ENCODE peak calls at places on chromosomes 12 and 14, in seven cellular contexts. One of them, this sample, is unnamed. For H3K9me3, the result is how much of the 10 kb centered on the place peaks cover.

GRCh38 chr14:97414718-97415098 is 617.5 kb downstream of the VRK1 start:
- DNase-seq in A549: no peak
- DNase-seq in SJSA1: no peak
- DNase-seq in CD4-positive, alpha-beta T cell: no peak
- DNase-seq in mucosa of descending colon: no peak
- DNase-seq in RWPE2: no peak
- DNase-seq in WERI-Rb-1: no peak
- DNase-seq in this sample: no peak

GRCh38 chr14:72755766-72756165 is 138.1 kb downstream of the DPF3 start:
- DNase-seq in CD4-positive, alpha-beta T cell: no peak
- DNase-seq in A549: no peak
- DNase-seq in RWPE2: no peak
- DNase-seq in mucosa of descending colon: no peak
- DNase-seq in WERI-Rb-1: no peak
- DNase-seq in SJSA1: no peak
- DNase-seq in this sample: no peak

GRCh38 chr12:94157891-94158495 is 9.6 kb downstream of the PLXNC1 start:
- DNase-seq in WERI-Rb-1: no peak
- DNase-seq in RWPE2: no peak
- DNase-seq in A549: no peak
- DNase-seq in SJSA1: no peak
- DNase-seq in mucosa of descending colon: no peak
- DNase-seq in CD4-positive, alpha-beta T cell: no peak
- DNase-seq in this sample: peak

GRCh38 chr12:40980346-40981005 is 207.6 kb upstream of the PDZRN4 start:
- DNase-seq in RWPE2: no peak
- DNase-seq in mucosa of descending colon: no peak
- DNase-seq in CD4-positive, alpha-beta T cell: no peak
- DNase-seq in SJSA1: no peak
- DNase-seq in A549: no peak
- DNase-seq in WERI-Rb-1: no peak
- DNase-seq in this sample: no peak

GRCh38 chr12:44299524-44299923 is 463.6 kb downstream of the TMEM117 start:
- DNase-seq in mucosa of descending colon: no peak
- DNase-seq in RWPE2: no peak
- DNase-seq in SJSA1: no peak
- DNase-seq in A549: no peak
- DNase-seq in CD4-positive, alpha-beta T cell: no peak
- DNase-seq in WERI-Rb-1: no peak
- DNase-seq in this sample: no peak

GRCh38 chr12:9124346-9125031 is 8.8 kb upstream of the A2M start:
- DNase-seq in mucosa of descending colon: peak
- DNase-seq in SJSA1: no peak
- DNase-seq in RWPE2: no peak
- DNase-seq in CD4-positive, alpha-beta T cell: no peak
- DNase-seq in A549: no peak
- DNase-seq in WERI-Rb-1: no peak
- DNase-seq in this sample: no peak

GRCh38 chr14:50318031-50318626 is 6.0 kb downstream of the DMAC2L start:
- DNase-seq in CD4-positive, alpha-beta T cell: no peak
- DNase-seq in SJSA1: no peak
- DNase-seq in mucosa of descending colon: no peak
- DNase-seq in A549: peak
- DNase-seq in WERI-Rb-1: no peak
- DNase-seq in RWPE2: no peak
- DNase-seq in this sample: peak

GRCh38 chr12:55682087-55682796 is 25.5 kb downstream of the ITGA7 start:
- DNase-seq in SJSA1: no peak
- DNase-seq in RWPE2: no peak
- DNase-seq in A549: peak
- DNase-seq in CD4-positive, alpha-beta T cell: no peak
- DNase-seq in mucosa of descending colon: no peak
- DNase-seq in WERI-Rb-1: no peak
- DNase-seq in this sample: no peak

GRCh38 chr12:58665375-58665774 is 254.9 kb downstream of the LRIG3 start:
- DNase-seq in WERI-Rb-1: no peak
- DNase-seq in SJSA1: no peak
- DNase-seq in RWPE2: no peak
- DNase-seq in mucosa of descending colon: no peak
- DNase-seq in A549: no peak
- DNase-seq in CD4-positive, alpha-beta T cell: no peak
- DNase-seq in this sample: no peak

GRCh38 chr12:13278249-13278787 is 81.8 kb downstream of the EMP1 start:
- DNase-seq in RWPE2: no peak
- DNase-seq in SJSA1: peak
- DNase-seq in mucosa of descending colon: peak
- DNase-seq in CD4-positive, alpha-beta T cell: peak
- DNase-seq in WERI-Rb-1: peak
- DNase-seq in A549: peak
- DNase-seq in this sample: peak

GRCh38 chr12:20220339-20220738 is 148.0 kb upstream of the PDE3A start:
- DNase-seq in RWPE2: no peak
- DNase-seq in WERI-Rb-1: peak
- DNase-seq in CD4-positive, alpha-beta T cell: no peak
- DNase-seq in SJSA1: no peak
- DNase-seq in mucosa of descending colon: no peak
- DNase-seq in A549: peak
- DNase-seq in this sample: no peak

GRCh38 chr12:132114667-132115066 is 29.5 kb downstream of the DDX51 start:
- DNase-seq in WERI-Rb-1: no peak
- DNase-seq in A549: no peak
- DNase-seq in RWPE2: no peak
- DNase-seq in CD4-positive, alpha-beta T cell: no peak
- DNase-seq in mucosa of descending colon: no peak
- DNase-seq in SJSA1: no peak
- DNase-seq in this sample: no peak

GRCh38 chr12:70721958-70722357 is 84.7 kb upstream of the PTPRB start:
- DNase-seq in CD4-positive, alpha-beta T cell: no peak
- DNase-seq in RWPE2: no peak
- DNase-seq in SJSA1: no peak
- DNase-seq in mucosa of descending colon: no peak
- DNase-seq in A549: no peak
- DNase-seq in WERI-Rb-1: no peak
- DNase-seq in this sample: no peak

GRCh38 chr12:14643247-14643646 is 53.2 kb downstream of the GUCY2C start:
- DNase-seq in mucosa of descending colon: no peak
- DNase-seq in A549: no peak
- DNase-seq in WERI-Rb-1: no peak
- DNase-seq in SJSA1: no peak
- DNase-seq in CD4-positive, alpha-beta T cell: no peak
- DNase-seq in RWPE2: no peak
- DNase-seq in this sample: peak

GRCh38 chr12:102562836-102563425 is 82.6 kb upstream of the IGF1 start:
- DNase-seq in SJSA1: peak
- DNase-seq in mucosa of descending colon: no peak
- DNase-seq in CD4-positive, alpha-beta T cell: no peak
- DNase-seq in WERI-Rb-1: no peak
- DNase-seq in RWPE2: no peak
- DNase-seq in A549: no peak
- DNase-seq in this sample: no peak

GRCh38 chr12:117155278-117156060 is 34.8 kb downstream of the FBXO21 start:
- DNase-seq in SJSA1: peak
- DNase-seq in mucosa of descending colon: peak
- DNase-seq in RWPE2: peak
- DNase-seq in WERI-Rb-1: peak
- DNase-seq in A549: peak
- DNase-seq in CD4-positive, alpha-beta T cell: peak
- DNase-seq in this sample: peak

GRCh38 chr12:84599539-84599938 is 313.1 kb downstream of the SLC6A15 start:
- DNase-seq in A549: no peak
- DNase-seq in WERI-Rb-1: no peak
- DNase-seq in RWPE2: no peak
- DNase-seq in mucosa of descending colon: no peak
- DNase-seq in CD4-positive, alpha-beta T cell: no peak
- DNase-seq in SJSA1: no peak
- DNase-seq in this sample: no peak

GRCh38 chr12:7460375-7461259 is 16.7 kb upstream of the CD163L1 start:
- DNase-seq in A549: peak
- DNase-seq in SJSA1: no peak
- DNase-seq in mucosa of descending colon: no peak
- DNase-seq in RWPE2: no peak
- DNase-seq in CD4-positive, alpha-beta T cell: peak
- DNase-seq in WERI-Rb-1: peak
- DNase-seq in this sample: peak

GRCh38 chr14:104326848-104327247 is 188.5 kb downstream of the KIF26A start:
- DNase-seq in RWPE2: peak
- DNase-seq in mucosa of descending colon: peak
- DNase-seq in CD4-positive, alpha-beta T cell: no peak
- DNase-seq in WERI-Rb-1: no peak
- DNase-seq in A549: no peak
- DNase-seq in SJSA1: peak
- DNase-seq in this sample: no peak

GRCh38 chr12:127355061-127355820 is 911.7 kb upstream of the TMEM132C start:
- DNase-seq in WERI-Rb-1: peak
- DNase-seq in SJSA1: no peak
- DNase-seq in A549: peak
- DNase-seq in CD4-positive, alpha-beta T cell: no peak
- DNase-seq in mucosa of descending colon: no peak
- DNase-seq in RWPE2: no peak
- DNase-seq in this sample: peak

GRCh38 chr14:93031505-93032300 is 84.0 kb downstream of the ITPK1 start:
- DNase-seq in WERI-Rb-1: no peak
- DNase-seq in A549: no peak
- DNase-seq in RWPE2: no peak
- DNase-seq in mucosa of descending colon: no peak
- DNase-seq in CD4-positive, alpha-beta T cell: no peak
- DNase-seq in SJSA1: no peak
- DNase-seq in this sample: no peak

GRCh38 chr14:93033983-93034670 is 81.6 kb downstream of the ITPK1 start:
- DNase-seq in SJSA1: no peak
- DNase-seq in CD4-positive, alpha-beta T cell: peak
- DNase-seq in mucosa of descending colon: peak
- DNase-seq in A549: no peak
- DNase-seq in RWPE2: no peak
- DNase-seq in WERI-Rb-1: peak
- DNase-seq in this sample: no peak

GRCh38 chr14:93032301-93032929 is 83.3 kb downstream of the ITPK1 start:
- DNase-seq in CD4-positive, alpha-beta T cell: no peak
- DNase-seq in WERI-Rb-1: no peak
- DNase-seq in RWPE2: no peak
- DNase-seq in SJSA1: peak
- DNase-seq in A549: peak
- DNase-seq in mucosa of descending colon: no peak
- DNase-seq in this sample: no peak

GRCh38 chr14:93034671-93034994 is 81.1 kb downstream of the ITPK1 start:
- DNase-seq in WERI-Rb-1: no peak
- DNase-seq in mucosa of descending colon: no peak
- DNase-seq in RWPE2: no peak
- DNase-seq in A549: no peak
- DNase-seq in SJSA1: no peak
- DNase-seq in CD4-positive, alpha-beta T cell: no peak
- DNase-seq in this sample: no peak

DNA sequence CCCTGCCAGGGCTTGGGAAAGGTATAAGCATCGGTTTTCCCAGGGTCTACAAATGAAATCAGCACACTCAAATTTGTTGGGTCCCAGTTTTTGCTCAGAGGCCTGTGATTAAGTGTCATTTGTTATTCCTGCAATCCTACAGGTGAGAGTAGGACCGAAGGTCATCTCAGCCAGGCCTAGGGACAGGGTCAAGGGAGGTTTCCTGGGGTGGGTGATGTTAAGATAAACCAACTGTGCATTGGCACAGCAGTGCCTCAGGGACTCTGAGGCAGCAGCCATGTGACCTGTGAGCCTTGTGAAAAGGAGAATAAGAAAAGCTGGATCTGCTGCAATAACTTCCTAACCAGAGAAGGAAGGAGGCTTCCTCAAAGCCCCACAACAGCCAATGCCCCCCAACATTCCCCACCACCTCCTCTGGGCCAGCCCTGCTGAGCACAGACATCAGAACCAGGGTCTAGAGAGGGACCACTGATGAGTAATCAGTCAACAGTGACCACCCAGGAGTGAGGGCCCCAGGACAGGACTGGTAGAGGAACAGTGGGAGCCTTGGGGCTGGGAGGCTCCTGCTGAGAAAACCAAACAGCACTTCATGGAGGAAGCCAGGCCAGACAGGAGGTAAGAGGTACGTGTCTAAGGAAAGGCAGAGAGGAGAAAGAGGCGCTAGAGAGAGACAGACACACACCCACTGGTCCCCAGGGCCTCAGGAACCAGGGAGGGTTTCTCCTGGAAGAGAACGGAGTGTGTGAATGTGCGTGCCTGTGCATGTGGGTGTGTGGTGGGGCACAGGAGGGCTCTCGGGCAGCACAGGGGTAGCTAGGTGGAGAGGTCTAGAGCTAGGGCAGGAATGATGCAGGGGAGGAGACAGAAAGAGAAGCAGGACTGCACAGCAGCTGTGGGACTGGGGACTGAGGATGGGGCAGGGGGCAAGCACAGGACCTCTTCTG is 82.4 kb downstream of the ITPK1 start:
- DNase-seq in WERI-Rb-1: no peak
- DNase-seq in RWPE2: no peak
- DNase-seq in SJSA1: peak
- DNase-seq in mucosa of descending colon: peak
- DNase-seq in CD4-positive, alpha-beta T cell: no peak
- DNase-seq in A549: no peak
- DNase-seq in this sample: no peak
- H3K9me3 ChIP-seq in WERI-Rb-1: under half
- H3K9me3 ChIP-seq in RWPE2: under half
- H3K9me3 ChIP-seq in SJSA1: under half
- H3K9me3 ChIP-seq in mucosa of descending colon: under half
- H3K9me3 ChIP-seq in CD4-positive, alpha-beta T cell: under half
- H3K9me3 ChIP-seq in A549: under half
- H3K9me3 ChIP-seq in this sample: under half

DNA sequence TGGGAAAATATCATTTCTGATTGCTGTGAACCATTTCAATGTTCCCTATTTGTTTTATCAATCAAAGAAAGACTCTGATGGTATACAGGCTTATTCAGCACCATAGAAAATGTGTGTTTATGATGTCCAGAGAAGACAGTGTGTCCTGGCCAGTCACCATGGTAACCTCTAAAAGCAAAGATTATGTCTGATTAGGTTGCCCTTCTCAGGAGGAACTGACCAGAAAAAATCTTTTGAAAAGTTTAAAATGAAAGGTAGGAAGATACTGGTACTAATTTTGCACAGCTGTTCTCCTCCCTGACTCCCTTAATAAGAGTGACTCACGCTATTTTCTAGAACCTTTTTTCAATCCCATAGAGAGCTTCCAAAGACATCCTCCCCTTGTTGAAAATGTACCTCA is 391.8 kb upstream of the DCN start:
- DNase-seq in WERI-Rb-1: no peak
- DNase-seq in mucosa of descending colon: no peak
- DNase-seq in SJSA1: no peak
- DNase-seq in CD4-positive, alpha-beta T cell: no peak
- DNase-seq in RWPE2: no peak
- DNase-seq in A549: no peak
- DNase-seq in this sample: no peak
- H3K9me3 ChIP-seq in WERI-Rb-1: under half
- H3K9me3 ChIP-seq in mucosa of descending colon: under half
- H3K9me3 ChIP-seq in SJSA1: under half
- H3K9me3 ChIP-seq in CD4-positive, alpha-beta T cell: under half
- H3K9me3 ChIP-seq in RWPE2: under half
- H3K9me3 ChIP-seq in A549: under half
- H3K9me3 ChIP-seq in this sample: under half

GRCh38 chr14:87601011-87601410 is 392.0 kb downstream of the GALC start:
- DNase-seq in mucosa of descending colon: no peak
- DNase-seq in SJSA1: no peak
- DNase-seq in CD4-positive, alpha-beta T cell: no peak
- DNase-seq in RWPE2: no peak
- DNase-seq in WERI-Rb-1: no peak
- DNase-seq in A549: no peak
- DNase-seq in this sample: no peak
- H3K9me3 ChIP-seq in mucosa of descending colon: half or more
- H3K9me3 ChIP-seq in SJSA1: under half
- H3K9me3 ChIP-seq in CD4-positive, alpha-beta T cell: under half
- H3K9me3 ChIP-seq in RWPE2: under half
- H3K9me3 ChIP-seq in WERI-Rb-1: under half
- H3K9me3 ChIP-seq in A549: under half
- H3K9me3 ChIP-seq in this sample: under half

GRCh38 chr14:99065551-99065950 is 206.4 kb downstream of the BCL11B start:
- DNase-seq in SJSA1: no peak
- DNase-seq in CD4-positive, alpha-beta T cell: no peak
- DNase-seq in RWPE2: no peak
- DNase-seq in mucosa of descending colon: no peak
- DNase-seq in WERI-Rb-1: no peak
- DNase-seq in A549: no peak
- DNase-seq in this sample: no peak
- H3K9me3 ChIP-seq in SJSA1: under half
- H3K9me3 ChIP-seq in CD4-positive, alpha-beta T cell: under half
- H3K9me3 ChIP-seq in RWPE2: under half
- H3K9me3 ChIP-seq in mucosa of descending colon: under half
- H3K9me3 ChIP-seq in WERI-Rb-1: under half
- H3K9me3 ChIP-seq in A549: under half
- H3K9me3 ChIP-seq in this sample: under half

This sample was measured in cardiac muscle cell.